ENCODE peak calls at places on chromosomes 6 and 20, in eight cellular contexts. U is ovary, Y is tibial artery, L is cardiac muscle cell, H is psoas muscle, D is lower lobe of right lung, F is neural progenitor cell, C is MM.1S. X is an unnamed sample.
A peak's percentile ranks its signal among the peaks of the same experiment; 100 is the strongest.

GRCh38 chr6:157614026-157614484 is 209.0 kb upstream of the SNX9 start:
- DNase-seq in F (no peak), Y (no peak), H (no peak), D (no peak), U (no peak), L (no peak), C (no peak), X (no peak)

GRCh38 chr20:49747707-49748524 is 34.2 kb upstream of the B4GALT5 start:
- DNase-seq in U (peak; percentile 94), D (peak; percentile 68), L (no peak), H (peak; percentile 95), Y (peak; percentile 88), C (no peak), F (no peak), X (no peak)

GRCh38 chr20:46779831-46780230 is 70.4 kb downstream of the SLC2A10 start:
- DNase-seq in U (no peak), L (no peak), F (no peak), H (no peak), C (no peak), D (no peak), Y (no peak), X (no peak)

GRCh38 chr6:50826803-50827202 is 8.1 kb downstream of the TFAP2B start:
- DNase-seq in U (no peak), F (peak; percentile 77), H (no peak), Y (no peak), D (no peak), C (no peak), L (no peak), X (no peak)

GRCh38 chr20:10705801-10706459 is 32.1 kb upstream of the JAG1 start:
- DNase-seq in L (no peak), D (no peak), U (no peak), Y (no peak), H (no peak), F (no peak), C (no peak), X (peak; percentile 62)

GRCh38 chr6:26501482-26501986 is 1.4 kb downstream of the BTN1A1 start:
- DNase-seq in D (peak; percentile 65), C (no peak), L (peak; percentile 29), H (peak; percentile 23), U (no peak), F (peak; percentile 66), Y (peak; percentile 39), X (no peak)

GRCh38 chr6:127737009-127737486 is 160.1 kb downstream of the C6orf58 start:
- DNase-seq in U (peak; percentile 40), C (peak; percentile 63), D (no peak), L (peak; percentile 79), H (no peak), F (peak; percentile 70), Y (no peak), X (no peak)

GRCh38 chr6:90610291-90610670 is 23.4 kb upstream of the MAP3K7 start:
- DNase-seq in D (no peak), H (no peak), F (peak; percentile 40), Y (no peak), L (peak; percentile 17), C (no peak), U (peak; percentile 29), X (no peak)

GRCh38 chr6:14639983-14640599 is 522.5 kb downstream of the CD83 start:
- DNase-seq in D (no peak), F (no peak), C (no peak), H (no peak), L (no peak), Y (no peak), U (no peak), X (no peak)

GRCh38 chr6:4103929-4104328 is 25.0 kb upstream of the FAM217A start:
- DNase-seq in C (no peak), Y (no peak), F (no peak), U (no peak), H (no peak), D (no peak), L (no peak), X (no peak)

GRCh38 chr20:51132286-51132810 is 109.4 kb upstream of the KCNG1 start:
- DNase-seq in C (no peak), H (no peak), F (no peak), D (no peak), L (no peak), Y (no peak), U (no peak), X (no peak)

GRCh38 chr20:36064661-36065426 is 89.7 kb upstream of the EPB41L1 start:
- DNase-seq in C (peak; percentile 88), F (peak; percentile 97), Y (peak; percentile 94), H (peak; percentile 94), L (peak; percentile 94), D (peak; percentile 96), U (peak; percentile 97), X (peak; percentile 79)

GRCh38 chr20:52572687-52573086 is 381.1 kb upstream of the ZFP64 start:
- DNase-seq in H (no peak), F (no peak), L (no peak), C (no peak), Y (no peak), U (no peak), D (no peak), X (no peak)

GRCh38 chr20:9514461-9515210 is at the start of gene LAMP5:
- DNase-seq in Y (no peak), F (peak; percentile 94), D (peak; percentile 47), L (peak; percentile 89), C (peak; percentile 85), H (no peak), U (no peak), X (no peak)

GRCh38 chr6:13431861-13432465 is 55.4 kb downstream of the GFOD1 start:
- DNase-seq in Y (no peak), L (no peak), C (no peak), U (no peak), D (no peak), F (no peak), H (no peak), X (peak; percentile 12)

GRCh38 chr6:125363010-125363359 is 61.2 kb upstream of the HDDC2 start:
- DNase-seq in C (no peak), F (no peak), Y (no peak), L (no peak), H (no peak), U (no peak), D (no peak), X (no peak)

GRCh38 chr20:20837574-20838021 is 125.2 kb upstream of the RALGAPA2 start:
- DNase-seq in U (peak; percentile 56), L (peak; percentile 62), H (peak; percentile 42), C (peak; percentile 32), Y (peak; percentile 32), F (peak; percentile 77), D (no peak), X (no peak)

GRCh38 chr20:24098886-24099285 is 110.3 kb upstream of the GGTLC1 start:
- DNase-seq in Y (no peak), C (no peak), H (no peak), L (no peak), D (no peak), F (no peak), U (no peak), X (no peak)

GRCh38 chr6:34316442-34317171 is 67.8 kb upstream of the SMIM29 start:
- DNase-seq in L (no peak), U (no peak), C (peak; percentile 18), D (no peak), F (no peak), Y (no peak), H (no peak), X (no peak)
- H3K4me1 ChIP-seq in L (no peaks in the 10 kb centered on the region), U (peaks cover 2% of the 10 kb centered on the region), C (peaks cover 52% of the 10 kb centered on the region), D (peaks cover 21% of the 10 kb centered on the region), F (peaks cover 18% of the 10 kb centered on the region), Y (no peaks in the 10 kb centered on the region), H (peaks cover 47% of the 10 kb centered on the region), X (no peaks in the 10 kb centered on the region)

DNA sequence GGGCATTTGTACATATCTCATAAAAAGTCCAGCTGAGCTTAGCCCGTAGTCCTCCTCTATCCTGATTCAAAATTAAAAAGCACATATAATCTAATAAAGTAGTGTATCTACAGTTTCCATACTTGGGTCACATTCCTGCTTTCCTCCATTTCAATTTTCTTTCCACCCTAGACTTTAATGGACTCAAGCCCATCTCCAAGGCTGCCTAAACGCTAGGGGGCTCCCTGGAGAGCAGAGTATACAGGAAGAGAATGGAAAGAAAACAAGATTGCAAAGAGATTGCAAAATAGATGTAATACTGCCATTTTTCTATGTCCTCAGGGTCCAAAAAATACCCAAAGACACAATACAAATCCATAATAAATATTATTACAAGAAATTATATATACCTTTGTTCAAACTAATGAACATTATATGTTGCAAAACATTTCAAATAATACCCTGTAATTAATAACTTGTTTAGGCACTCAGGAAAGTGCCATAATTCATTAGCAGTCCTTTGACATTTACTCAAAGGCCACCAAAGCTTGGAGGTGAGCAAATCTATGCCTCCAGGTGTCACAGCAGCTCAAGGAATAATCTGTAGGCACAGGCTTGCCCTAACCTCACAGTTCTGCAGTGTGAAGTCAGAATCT is 2.4 kb upstream of the MCM3 start:
- DNase-seq in C (peak; percentile 61), D (peak; percentile 87), U (peak; percentile 68), Y (peak; percentile 81), F (peak; percentile 77), L (peak; percentile 69), H (peak; percentile 56), X (peak; percentile 76)
- H3K4me1 ChIP-seq in C (peaks cover 21% of the 10 kb centered on the region), D (peaks cover 12% of the 10 kb centered on the region), U (no peaks in the 10 kb centered on the region), Y (no peaks in the 10 kb centered on the region), F (peaks cover 26% of the 10 kb centered on the region), L (no peaks in the 10 kb centered on the region), H (peaks cover 7% of the 10 kb centered on the region), X (peaks cover 9% of the 10 kb centered on the region)

GRCh38 chr6:35084041-35084491 is 57.1 kb downstream of the TCP11 start:
- DNase-seq in L (no peak), U (no peak), Y (peak; percentile 17), D (no peak), C (no peak), F (no peak), H (no peak), X (peak; percentile 36)
- H3K4me1 ChIP-seq in L (no peaks in the 10 kb centered on the region), U (no peaks in the 10 kb centered on the region), Y (no peaks in the 10 kb centered on the region), D (peaks cover 23% of the 10 kb centered on the region), C (no peaks in the 10 kb centered on the region), F (no peaks in the 10 kb centered on the region), H (no peaks in the 10 kb centered on the region), X (no peaks in the 10 kb centered on the region)

GRCh38 chr20:58984691-58985090 is 3.6 kb downstream of the NELFCD start:
- DNase-seq in L (no peak), D (no peak), F (no peak), H (no peak), C (no peak), U (no peak), Y (no peak), X (no peak)

GRCh38 chr20:58987790-58988564 is 6.9 kb downstream of the NELFCD start:
- DNase-seq in L (no peak), U (no peak), F (no peak), C (no peak), Y (no peak), H (no peak), D (no peak), X (no peak)

GRCh38 chr20:58986286-58986967 is 5.4 kb downstream of the NELFCD start:
- DNase-seq in L (no peak), D (no peak), F (no peak), C (no peak), U (no peak), H (no peak), Y (no peak), X (no peak)

GRCh38 chr20:58986968-58987517 is 6.0 kb downstream of the NELFCD start:
- DNase-seq in C (no peak), U (no peak), D (no peak), F (no peak), Y (no peak), L (no peak), H (no peak), X (no peak)

GRCh38 chr20:58985656-58986055 is 4.6 kb downstream of the NELFCD start:
- DNase-seq in L (no peak), F (no peak), C (no peak), Y (peak; percentile 49), D (no peak), H (peak; percentile 47), U (no peak), X (no peak)
- H3K4me1 ChIP-seq in L (peaks cover 8% of the 10 kb centered on the region), F (no peaks in the 10 kb centered on the region), C (peaks cover 7% of the 10 kb centered on the region), Y (no peaks in the 10 kb centered on the region), D (peaks cover 32% of the 10 kb centered on the region), H (peaks cover 35% of the 10 kb centered on the region), U (peaks cover 9% of the 10 kb centered on the region), X (peaks cover 9% of the 10 kb centered on the region)